ENCODE peak calls at places on chromosome 16, in eight cellular contexts. One of them, this sample, is unnamed.

GRCh38 chr16:2224183-2224486 is 744 bp downstream of the E4F1 start:
- DNase-seq in stomach: no peak
- DNase-seq in esophagus muscularis mucosa: no peak
- DNase-seq in HepG2: peak; percentile 45
- DNase-seq in suprapubic skin: no peak
- DNase-seq in tibial nerve: no peak
- DNase-seq in SK-N-SH: no peak
- DNase-seq in ovary: no peak
- DNase-seq in this sample: no peak

GRCh38 chr16:50245417-50246298 is 20.7 kb upstream of the ADCY7 start:
- DNase-seq in ovary: peak; percentile 73
- DNase-seq in HepG2: peak; percentile 16
- DNase-seq in tibial nerve: no peak
- DNase-seq in SK-N-SH: peak; percentile 93
- DNase-seq in stomach: peak; percentile 55
- DNase-seq in suprapubic skin: no peak
- DNase-seq in esophagus muscularis mucosa: no peak
- DNase-seq in this sample: peak; percentile 68

GRCh38 chr16:25060920-25061319 is 45.8 kb upstream of the ARHGAP17 start:
- DNase-seq in SK-N-SH: no peak
- DNase-seq in ovary: no peak
- DNase-seq in tibial nerve: no peak
- DNase-seq in esophagus muscularis mucosa: no peak
- DNase-seq in stomach: no peak
- DNase-seq in HepG2: no peak
- DNase-seq in suprapubic skin: no peak
- DNase-seq in this sample: no peak

GRCh38 chr16:7325835-7326234 is 6.8 kb upstream of the RBFOX1 start:
- DNase-seq in esophagus muscularis mucosa: no peak
- DNase-seq in tibial nerve: no peak
- DNase-seq in suprapubic skin: no peak
- DNase-seq in stomach: no peak
- DNase-seq in HepG2: no peak
- DNase-seq in ovary: no peak
- DNase-seq in SK-N-SH: no peak
- DNase-seq in this sample: no peak

GRCh38 chr16:77501260-77501659 is 66.4 kb upstream of the ADAMTS18 start:
- DNase-seq in SK-N-SH: no peak
- DNase-seq in tibial nerve: no peak
- DNase-seq in stomach: no peak
- DNase-seq in HepG2: no peak
- DNase-seq in esophagus muscularis mucosa: no peak
- DNase-seq in suprapubic skin: no peak
- DNase-seq in ovary: no peak
- DNase-seq in this sample: no peak

GRCh38 chr16:27978876-27979275 is 84.6 kb downstream of the GSG1L start:
- DNase-seq in suprapubic skin: no peak
- DNase-seq in tibial nerve: no peak
- DNase-seq in ovary: no peak
- DNase-seq in SK-N-SH: no peak
- DNase-seq in esophagus muscularis mucosa: no peak
- DNase-seq in stomach: no peak
- DNase-seq in HepG2: no peak
- DNase-seq in this sample: no peak

GRCh38 chr16:49858200-49859129 is 2.6 kb upstream of the ZNF423 start:
- DNase-seq in stomach: no peak
- DNase-seq in tibial nerve: peak; percentile 29
- DNase-seq in esophagus muscularis mucosa: no peak
- DNase-seq in SK-N-SH: peak; percentile 82
- DNase-seq in suprapubic skin: peak; percentile 86
- DNase-seq in HepG2: no peak
- DNase-seq in ovary: peak; percentile 80
- DNase-seq in this sample: peak; percentile 58

GRCh38 chr16:1054660-1055556 is 17.6 kb upstream of the SSTR5 start:
- DNase-seq in stomach: peak; percentile 68
- DNase-seq in ovary: peak; percentile 58
- DNase-seq in suprapubic skin: no peak
- DNase-seq in HepG2: peak; percentile 26
- DNase-seq in SK-N-SH: peak; percentile 91
- DNase-seq in tibial nerve: peak; percentile 40
- DNase-seq in esophagus muscularis mucosa: no peak
- DNase-seq in this sample: peak; percentile 51

GRCh38 chr16:73217654-73218053 is 169.7 kb upstream of the ZFHX3 start:
- DNase-seq in SK-N-SH: no peak
- DNase-seq in tibial nerve: no peak
- DNase-seq in stomach: no peak
- DNase-seq in ovary: no peak
- DNase-seq in HepG2: no peak
- DNase-seq in esophagus muscularis mucosa: no peak
- DNase-seq in suprapubic skin: no peak
- DNase-seq in this sample: no peak

GRCh38 chr16:53055603-53056527 is 1.1 kb downstream of the CHD9 start:
- DNase-seq in SK-N-SH: peak; percentile 43
- DNase-seq in ovary: peak; percentile 43
- DNase-seq in stomach: no peak
- DNase-seq in tibial nerve: no peak
- DNase-seq in HepG2: peak; percentile 70
- DNase-seq in esophagus muscularis mucosa: no peak
- DNase-seq in suprapubic skin: no peak
- DNase-seq in this sample: peak; percentile 64

GRCh38 chr16:75292691-75293090 is 41.3 kb upstream of the BCAR1 start:
- DNase-seq in ovary: no peak
- DNase-seq in esophagus muscularis mucosa: no peak
- DNase-seq in suprapubic skin: no peak
- DNase-seq in SK-N-SH: no peak
- DNase-seq in tibial nerve: no peak
- DNase-seq in stomach: no peak
- DNase-seq in HepG2: no peak
- DNase-seq in this sample: no peak

GRCh38 chr16:67462279-67462655 is 18.7 kb downstream of the ATP6V0D1 start:
- DNase-seq in esophagus muscularis mucosa: no peak
- DNase-seq in suprapubic skin: no peak
- DNase-seq in SK-N-SH: no peak
- DNase-seq in stomach: no peak
- DNase-seq in ovary: no peak
- DNase-seq in tibial nerve: no peak
- DNase-seq in HepG2: no peak
- DNase-seq in this sample: no peak

GRCh38 chr16:1533443-1533951 is at the start of gene TMEM204:
- DNase-seq in ovary: peak; percentile 77
- DNase-seq in tibial nerve: peak; percentile 53
- DNase-seq in stomach: peak; percentile 38
- DNase-seq in HepG2: no peak
- DNase-seq in SK-N-SH: peak; percentile 72
- DNase-seq in suprapubic skin: no peak
- DNase-seq in esophagus muscularis mucosa: no peak
- DNase-seq in this sample: peak; percentile 59

GRCh38 chr16:81714593-81714992 is 64.5 kb upstream of the PLCG2 start:
- DNase-seq in esophagus muscularis mucosa: no peak
- DNase-seq in stomach: no peak
- DNase-seq in SK-N-SH: no peak
- DNase-seq in ovary: peak; percentile 14
- DNase-seq in tibial nerve: no peak
- DNase-seq in suprapubic skin: no peak
- DNase-seq in HepG2: no peak
- DNase-seq in this sample: no peak

GRCh38 chr16:50584033-50584722 is 36.0 kb downstream of the NKD1 start:
- DNase-seq in HepG2: no peak
- DNase-seq in ovary: no peak
- DNase-seq in SK-N-SH: no peak
- DNase-seq in suprapubic skin: no peak
- DNase-seq in tibial nerve: no peak
- DNase-seq in esophagus muscularis mucosa: no peak
- DNase-seq in stomach: no peak
- DNase-seq in this sample: no peak

GRCh38 chr16:63983401-63983800 is 1138.5 kb downstream of the CDH11 start:
- DNase-seq in HepG2: no peak
- DNase-seq in stomach: no peak
- DNase-seq in SK-N-SH: no peak
- DNase-seq in tibial nerve: no peak
- DNase-seq in suprapubic skin: no peak
- DNase-seq in esophagus muscularis mucosa: no peak
- DNase-seq in ovary: no peak
- DNase-seq in this sample: no peak

GRCh38 chr16:49637511-49637910 is 218.4 kb downstream of the ZNF423 start:
- DNase-seq in HepG2: no peak
- DNase-seq in SK-N-SH: no peak
- DNase-seq in tibial nerve: no peak
- DNase-seq in suprapubic skin: no peak
- DNase-seq in ovary: no peak
- DNase-seq in stomach: no peak
- DNase-seq in esophagus muscularis mucosa: no peak
- DNase-seq in this sample: no peak

GRCh38 chr16:14028207-14028606 is 42.9 kb upstream of the MRTFB start:
- DNase-seq in SK-N-SH: no peak
- DNase-seq in stomach: no peak
- DNase-seq in ovary: no peak
- DNase-seq in esophagus muscularis mucosa: no peak
- DNase-seq in suprapubic skin: no peak
- DNase-seq in tibial nerve: no peak
- DNase-seq in HepG2: no peak
- DNase-seq in this sample: no peak

GRCh38 chr16:11152205-11152604 is 103.8 kb downstream of the SOCS1 start:
- DNase-seq in suprapubic skin: no peak
- DNase-seq in stomach: no peak
- DNase-seq in SK-N-SH: peak; percentile 58
- DNase-seq in ovary: no peak
- DNase-seq in esophagus muscularis mucosa: no peak
- DNase-seq in tibial nerve: no peak
- DNase-seq in HepG2: no peak
- DNase-seq in this sample: no peak

GRCh38 chr16:49739381-49739780 is 116.5 kb downstream of the ZNF423 start:
- DNase-seq in suprapubic skin: no peak
- DNase-seq in tibial nerve: no peak
- DNase-seq in stomach: no peak
- DNase-seq in esophagus muscularis mucosa: no peak
- DNase-seq in SK-N-SH: peak; percentile 55
- DNase-seq in ovary: no peak
- DNase-seq in HepG2: no peak
- DNase-seq in this sample: no peak

GRCh38 chr16:10385725-10386516 is at the start of gene ATF7IP2:
- DNase-seq in suprapubic skin: peak; percentile 82
- DNase-seq in esophagus muscularis mucosa: peak; percentile 94
- DNase-seq in stomach: peak; percentile 89
- DNase-seq in HepG2: peak; percentile 98
- DNase-seq in tibial nerve: peak; percentile 38
- DNase-seq in ovary: peak; percentile 80
- DNase-seq in SK-N-SH: peak; percentile 87
- DNase-seq in this sample: peak; percentile 86

GRCh38 chr16:53614346-53614745 is 89.3 kb downstream of the RPGRIP1L start:
- DNase-seq in tibial nerve: no peak
- DNase-seq in SK-N-SH: no peak
- DNase-seq in HepG2: no peak
- DNase-seq in ovary: no peak
- DNase-seq in esophagus muscularis mucosa: no peak
- DNase-seq in stomach: no peak
- DNase-seq in suprapubic skin: no peak
- DNase-seq in this sample: no peak

GRCh38 chr16:23052908-23053580 is 96.2 kb downstream of the USP31 start:
- DNase-seq in esophagus muscularis mucosa: no peak
- DNase-seq in SK-N-SH: no peak
- DNase-seq in suprapubic skin: no peak
- DNase-seq in tibial nerve: no peak
- DNase-seq in stomach: no peak
- DNase-seq in HepG2: no peak
- DNase-seq in ovary: no peak
- DNase-seq in this sample: no peak

GRCh38 chr16:28531777-28532744 is 6.7 kb downstream of the NUPR1 start:
- DNase-seq in ovary: no peak
- DNase-seq in esophagus muscularis mucosa: no peak
- DNase-seq in SK-N-SH: no peak
- DNase-seq in HepG2: peak; percentile 84
- DNase-seq in stomach: peak; percentile 90
- DNase-seq in tibial nerve: peak; percentile 83
- DNase-seq in suprapubic skin: peak; percentile 89
- DNase-seq in this sample: peak; percentile 86

DNA sequence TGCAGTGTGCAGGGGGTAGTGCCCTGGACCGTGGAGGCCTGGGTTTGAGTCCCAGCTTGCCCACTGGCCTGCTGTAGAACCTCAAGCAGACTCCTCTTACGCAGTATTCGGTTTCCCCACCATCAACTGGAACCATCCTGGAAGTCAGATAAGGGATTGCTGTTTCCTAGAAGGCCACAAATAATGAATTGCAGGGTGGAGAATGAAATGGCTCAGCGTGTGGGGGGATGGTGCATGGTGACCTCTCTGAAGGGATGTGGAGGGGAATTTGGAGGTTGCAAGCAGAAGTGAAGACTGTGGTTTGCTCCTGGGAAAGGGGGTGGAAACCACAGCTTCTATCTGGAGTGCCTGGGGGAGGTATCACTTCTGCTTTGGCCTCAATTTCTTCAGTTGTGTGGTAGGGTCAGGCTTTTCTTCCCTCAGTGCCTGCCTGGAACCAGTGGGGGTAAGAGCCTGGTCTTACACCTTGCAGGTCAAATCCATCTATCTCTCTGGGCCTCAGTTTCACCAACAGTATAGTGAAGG is 1.7 kb downstream of the ADGRG5 start:
- DNase-seq in ovary: no peak
- DNase-seq in stomach: no peak
- DNase-seq in SK-N-SH: no peak
- DNase-seq in tibial nerve: no peak
- DNase-seq in HepG2: no peak
- DNase-seq in suprapubic skin: peak; percentile 43
- DNase-seq in esophagus muscularis mucosa: no peak
- DNase-seq in this sample: peak; percentile 57
- TF ChIP-seq EP300 in ovary: no peak
- TF ChIP-seq EP300 in stomach: no peak
- TF ChIP-seq EP300 in SK-N-SH: no peak
- TF ChIP-seq EP300 in tibial nerve: peak; percentile 10
- TF ChIP-seq EP300 in HepG2: no peak
- TF ChIP-seq EP300 in suprapubic skin: no peak
- TF ChIP-seq EP300 in esophagus muscularis mucosa: no peak
- TF ChIP-seq EP300 in this sample: no peak

GRCh38 chr16:65772134-65772732 is 594.3 kb upstream of the CDH5 start:
- DNase-seq in suprapubic skin: no peak
- DNase-seq in esophagus muscularis mucosa: no peak
- DNase-seq in SK-N-SH: no peak
- DNase-seq in tibial nerve: no peak
- DNase-seq in HepG2: no peak
- DNase-seq in stomach: no peak
- DNase-seq in ovary: no peak
- DNase-seq in this sample: no peak
- H3K9me3 ChIP-seq in suprapubic skin: peaks cover 8% of the 10 kb centered on the region
- H3K9me3 ChIP-seq in esophagus muscularis mucosa: peaks cover 6% of the 10 kb centered on the region
- H3K9me3 ChIP-seq in SK-N-SH: no peaks in the 10 kb centered on the region
- H3K9me3 ChIP-seq in tibial nerve: peaks cover 27% of the 10 kb centered on the region
- H3K9me3 ChIP-seq in HepG2: peaks cover 37% of the 10 kb centered on the region
- H3K9me3 ChIP-seq in stomach: peaks cover 23% of the 10 kb centered on the region
- H3K9me3 ChIP-seq in ovary: no peaks in the 10 kb centered on the region
- H3K9me3 ChIP-seq in this sample: no peaks in the 10 kb centered on the region

GRCh38 chr16:66254751-66255150 is 111.7 kb upstream of the CDH5 start:
- DNase-seq in tibial nerve: no peak
- DNase-seq in suprapubic skin: no peak
- DNase-seq in ovary: no peak
- DNase-seq in HepG2: no peak
- DNase-seq in stomach: no peak
- DNase-seq in esophagus muscularis mucosa: no peak
- DNase-seq in SK-N-SH: no peak
- DNase-seq in this sample: no peak
- H3K27ac ChIP-seq in tibial nerve: no peak overlapping the region
- H3K27ac ChIP-seq in suprapubic skin: no peak overlapping the region
- H3K27ac ChIP-seq in ovary: no peak overlapping the region
- H3K27ac ChIP-seq in HepG2: no peak overlapping the region
- H3K27ac ChIP-seq in stomach: no peak overlapping the region
- H3K27ac ChIP-seq in esophagus muscularis mucosa: no peak overlapping the region
- H3K27ac ChIP-seq in SK-N-SH: no peak overlapping the region
- H3K27ac ChIP-seq in this sample: no peak overlapping the region

GRCh38 chr16:87392823-87393679 is 915 bp downstream of the MAP1LC3B start:
- DNase-seq in ovary: peak; percentile 69
- DNase-seq in SK-N-SH: peak; percentile 69
- DNase-seq in HepG2: no peak
- DNase-seq in stomach: peak; percentile 53
- DNase-seq in suprapubic skin: peak; percentile 88
- DNase-seq in esophagus muscularis mucosa: no peak
- DNase-seq in tibial nerve: no peak
- DNase-seq in this sample: peak; percentile 64
- TF ChIP-seq EP300 in ovary: no peak
- TF ChIP-seq EP300 in SK-N-SH: no peak
- TF ChIP-seq EP300 in HepG2: no peak
- TF ChIP-seq EP300 in stomach: no peak
- TF ChIP-seq EP300 in suprapubic skin: no peak
- TF ChIP-seq EP300 in esophagus muscularis mucosa: no peak
- TF ChIP-seq EP300 in tibial nerve: no peak
- TF ChIP-seq EP300 in this sample: no peak

This sample was measured in transverse colon.